ENCODE peak calls at places on chromosomes 3 and 15, in five cellular contexts. Q is stomach, J is suprapubic skin, W is foreskin keratinocyte, A is IMR-90. L is an unnamed sample.

GRCh38 chr3:172853911-172854648 is 103.6 kb downstream of the ECT2 start:
- DNase-seq in Q (no peak), J (no peak), W (no peak), A (no peak), L (no peak)

GRCh38 chr3:23760325-23760724 is 45.4 kb upstream of the UBE2E1 start:
- DNase-seq in Q (no peak), J (no peak), W (no peak), A (no peak), L (no peak)

GRCh38 chr3:127961124-127961523 is 46.1 kb downstream of the KBTBD12 start:
- DNase-seq in Q (no peak), J (no peak), W (no peak), A (no peak), L (no peak)

GRCh38 chr3:11195201-11195600 is 40.9 kb downstream of the HRH1 start:
- DNase-seq in Q (no peak), J (no peak), W (no peak), A (no peak), L (no peak)

GRCh38 chr15:65927545-65927944 is 58.3 kb downstream of the RAB11A start:
- DNase-seq in Q (no peak), J (no peak), W (no peak), A (no peak), L (no peak)

GRCh38 chr15:66404532-66404931 is 17.8 kb downstream of the MAP2K1 start:
- DNase-seq in Q (no peak), J (no peak), W (no peak), A (no peak), L (no peak)

GRCh38 chr3:25021816-25022215 is 406.2 kb upstream of the RARB start:
- DNase-seq in Q (no peak), J (no peak), W (no peak), A (peak), L (peak)

GRCh38 chr3:11591401-11592266 is 52.1 kb downstream of the VGLL4 start:
- DNase-seq in Q (peak), J (no peak), W (peak), A (peak), L (peak)

GRCh38 chr3:185958626-185959025 is 20.8 kb upstream of the TRA2B start:
- DNase-seq in Q (no peak), J (no peak), W (no peak), A (peak), L (no peak)

GRCh38 chr3:106120334-106120733 is 251.5 kb upstream of the CBLB start:
- DNase-seq in Q (no peak), J (no peak), W (no peak), A (peak), L (no peak)

GRCh38 chr3:106126016-106126525 is 257.3 kb upstream of the CBLB start:
- DNase-seq in Q (no peak), J (no peak), W (no peak), A (peak), L (no peak)

GRCh38 chr3:106121491-106122289 is 252.9 kb upstream of the CBLB start:
- DNase-seq in Q (no peak), J (no peak), W (no peak), A (no peak), L (no peak)

GRCh38 chr3:106126836-106127235 is 258.0 kb upstream of the CBLB start:
- DNase-seq in Q (no peak), J (no peak), W (no peak), A (no peak), L (no peak)

DNA sequence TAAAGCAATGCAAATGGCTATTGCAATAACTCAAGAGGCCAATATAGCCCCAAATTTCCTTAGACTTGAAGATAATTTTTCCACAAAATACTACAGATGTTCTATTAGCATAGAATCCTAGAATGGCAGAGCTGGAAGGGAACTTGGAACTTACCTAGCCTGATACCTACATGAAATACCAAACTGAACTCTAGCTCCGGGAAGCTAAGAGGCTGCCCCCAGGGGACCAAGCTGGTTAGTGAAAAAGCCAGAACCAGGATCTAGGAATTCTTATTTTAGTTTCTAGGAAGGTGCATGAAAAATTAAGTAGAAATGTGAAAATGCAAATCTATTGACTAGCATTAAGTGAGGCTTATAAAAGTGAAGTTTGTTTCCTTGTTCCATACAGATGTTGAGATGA is 256.0 kb upstream of the CBLB start:
- DNase-seq in Q (no peak), J (no peak), W (no peak), A (no peak), L (no peak)
- TF ChIP-seq CTCF in Q (no peak), J (no peak), W (no peak), A (no peak), L (no peak)

GRCh38 chr3:31010491-31010890 is 116.0 kb upstream of the GADL1 start:
- DNase-seq in Q (no peak), J (no peak), W (no peak), A (peak), L (no peak)
- H3K27ac ChIP-seq in Q (no peak), J (no peak), W (no peak), A (no peak), L (no peak)

GRCh38 chr3:31636063-31636462 is 103.3 kb downstream of the STT3B start:
- DNase-seq in Q (no peak), J (no peak), W (no peak), A (no peak), L (no peak)

GRCh38 chr3:31634485-31634884 is 101.8 kb downstream of the STT3B start:
- DNase-seq in Q (no peak), J (no peak), W (peak), A (peak), L (no peak)

GRCh38 chr3:31636693-31637442 is 104.1 kb downstream of the STT3B start:
- DNase-seq in Q (no peak), J (no peak), W (no peak), A (no peak), L (no peak)

GRCh38 chr3:31635586-31635985 is 102.9 kb downstream of the STT3B start:
- DNase-seq in Q (no peak), J (no peak), W (no peak), A (no peak), L (no peak)

DNA sequence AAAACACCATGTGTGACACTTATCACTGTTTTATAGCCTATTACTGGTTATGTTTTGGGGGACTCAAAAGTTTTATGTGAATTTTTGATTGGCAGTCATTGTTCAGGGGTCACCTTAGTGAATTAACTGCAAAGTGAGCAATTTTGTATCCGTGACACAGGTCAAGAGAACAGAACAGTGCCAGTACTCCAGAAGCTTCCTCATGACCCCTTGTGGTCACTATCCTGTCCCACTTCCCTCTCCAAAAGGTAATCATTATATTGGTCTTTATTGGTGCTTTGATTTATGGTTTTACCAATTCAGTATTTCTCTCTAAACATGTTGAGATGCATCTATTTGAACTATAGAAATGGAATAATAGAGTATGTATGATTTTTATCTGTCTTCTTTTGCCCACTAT is 107.1 kb downstream of the STT3B start:
- DNase-seq in Q (no peak), J (no peak), W (no peak), A (no peak), L (no peak)
- TF ChIP-seq CTCF in Q (no peak), J (no peak), W (peak), A (no peak), L (no peak)

GRCh38 chr15:27628486-27628885 is 470.6 kb downstream of the OCA2 start:
- DNase-seq in Q (no peak), J (no peak), W (no peak), A (no peak), L (no peak)

GRCh38 chr15:27619204-27619603 is 479.9 kb downstream of the OCA2 start:
- DNase-seq in Q (no peak), J (no peak), W (no peak), A (no peak), L (no peak)

GRCh38 chr15:27627623-27628022 is 471.5 kb downstream of the OCA2 start:
- DNase-seq in Q (no peak), J (no peak), W (no peak), A (no peak), L (no peak)

GRCh38 chr15:27623149-27623548 is 476.0 kb downstream of the OCA2 start:
- DNase-seq in Q (no peak), J (no peak), W (no peak), A (no peak), L (no peak)

DNA sequence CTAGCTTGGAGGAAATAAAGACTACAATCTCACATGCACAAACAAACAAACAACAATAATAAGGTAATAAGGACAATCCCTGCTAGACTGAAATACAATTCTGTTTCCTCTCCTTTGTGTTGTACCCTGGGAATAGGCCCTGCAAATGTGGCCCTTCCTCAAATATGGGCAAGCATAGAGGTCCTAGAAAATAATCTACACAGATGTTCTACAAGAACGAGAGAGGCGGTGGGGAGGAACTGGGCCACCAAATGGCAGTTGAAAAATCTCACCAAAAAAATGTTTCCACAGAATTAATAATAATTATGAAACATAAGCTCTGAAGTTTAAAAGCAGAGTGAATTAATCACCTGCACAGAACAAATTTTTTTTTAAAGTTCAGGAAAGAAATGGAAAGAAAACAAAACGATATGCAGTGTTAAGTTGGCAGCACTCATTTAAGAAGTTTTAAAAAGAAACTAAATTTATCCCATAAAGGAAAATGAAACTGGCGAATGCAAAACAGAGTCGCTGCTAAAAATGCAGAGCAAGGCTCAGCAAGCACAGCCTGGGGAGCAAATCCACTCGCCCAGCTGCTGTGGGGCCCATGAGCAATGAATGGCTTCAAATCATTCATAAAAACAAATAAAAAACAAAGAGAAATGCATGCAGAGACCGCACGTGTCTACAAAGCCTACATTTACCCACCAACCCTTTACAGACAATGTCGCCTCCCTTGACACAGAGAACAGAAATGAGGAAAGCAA is 475.4 kb downstream of the OCA2 start:
- DNase-seq in Q (no peak), J (no peak), W (no peak), A (no peak), L (no peak)
- H3K27ac ChIP-seq in Q (no peak), J (no peak), W (no peak), A (no peak), L (no peak)